ENCODE peak calls at places on chromosomes 4 and X, in nine cellular contexts. L is HL-60; N is cardiac muscle cell; K is NCI-H187 treated with DMSO at 0.1 percent for 48 hours; I is NCI-H345; C is activated CD4-positive, alpha-beta T cell treated with anti-CD3 and anti-CD28 coated beads for 1 hour; R is neural progenitor cell; M is occipital lobe; E is hypothalamus. A is an unnamed sample.

GRCh38 chr4:180100433-180101344 is 2142.5 kb upstream of the TENM3 start:
- DNase-seq in L (no peak), N (no peak), K (no peak), I (no peak), C (no peak), R (no peak), M (no peak), E (no peak), A (no peak)

GRCh38 chr4:116427666-116428065 is 657.7 kb downstream of the TRAM1L1 start:
- DNase-seq in L (no peak), N (no peak), K (no peak), I (no peak), C (no peak), R (no peak), M (no peak), E (no peak), A (no peak)

GRCh38 chr4:22670953-22671352 is 21.8 kb upstream of the GBA3 start:
- DNase-seq in L (no peak), N (peak; percentile 25), K (no peak), I (no peak), C (no peak), R (no peak), M (no peak), E (no peak), A (no peak)

GRCh38 chr4:8587469-8588195 is 4.9 kb upstream of the CPZ start:
- DNase-seq in L (no peak), N (no peak), K (no peak), I (no peak), C (no peak), R (no peak), M (no peak), E (no peak), A (no peak)

GRCh38 chr4:170127758-170128157 is 38.0 kb upstream of the AADAT start:
- DNase-seq in L (no peak), N (no peak), K (no peak), I (no peak), C (no peak), R (no peak), M (no peak), E (no peak), A (no peak)

GRCh38 chrX:13764765-13765164 is 30.2 kb downstream of the OFD1 start:
- DNase-seq in L (no peak), N (peak; percentile 51), K (no peak), I (no peak), C (no peak), R (peak; percentile 71), M (no peak), E (peak; percentile 8), A (no peak)

GRCh38 chr4:158710814-158711213 is 12.4 kb downstream of the PPID start:
- DNase-seq in L (no peak), N (no peak), K (no peak), I (no peak), C (no peak), R (no peak), M (no peak), E (no peak), A (no peak)

GRCh38 chr4:41339812-41340809 is 83.4 kb downstream of the UCHL1 start:
- DNase-seq in L (no peak), N (no peak), K (no peak), I (no peak), C (no peak), R (peak; percentile 60), M (peak; percentile 38), E (peak; percentile 19), A (no peak)

GRCh38 chr4:129428454-129428853 is 332.5 kb downstream of the C4orf33 start:
- DNase-seq in L (no peak), N (no peak), K (peak; percentile 87), I (peak; percentile 81), C (no peak), R (no peak), M (no peak), E (no peak), A (peak; percentile 53)

GRCh38 chr4:105092356-105092755 is 54.3 kb upstream of the TET2 start:
- DNase-seq in L (no peak), N (no peak), K (no peak), I (no peak), C (no peak), R (no peak), M (no peak), E (no peak), A (no peak)

GRCh38 chr4:1260418-1261106 is 11.6 kb upstream of the CTBP1 start:
- DNase-seq in L (no peak), N (no peak), K (no peak), I (no peak), C (no peak), R (no peak), M (no peak), E (no peak), A (no peak)

GRCh38 chr4:128155231-128155855 is 94.2 kb downstream of the LARP1B start:
- DNase-seq in L (no peak), N (no peak), K (no peak), I (no peak), C (no peak), R (no peak), M (no peak), E (no peak), A (no peak)

GRCh38 chrX:123171781-123172180 is 12.3 kb upstream of the GRIA3 start:
- DNase-seq in L (no peak), N (no peak), K (no peak), I (no peak), C (no peak), R (no peak), M (no peak), E (no peak), A (no peak)

GRCh38 chrX:139881130-139881529 is 51.7 kb downstream of the ATP11C start:
- DNase-seq in L (no peak), N (no peak), K (no peak), I (no peak), C (no peak), R (no peak), M (no peak), E (no peak), A (no peak)

GRCh38 chr4:6802626-6803025 is 20.1 kb downstream of the KIAA0232 start:
- DNase-seq in L (no peak), N (no peak), K (no peak), I (no peak), C (no peak), R (no peak), M (no peak), E (no peak), A (no peak)

GRCh38 chr4:187227907-187228699 is 504.4 kb upstream of the FAT1 start:
- DNase-seq in L (no peak), N (no peak), K (no peak), I (no peak), C (no peak), R (peak; percentile 16), M (no peak), E (no peak), A (no peak)

GRCh38 chr4:158670975-158671664 is 567 bp downstream of the C4orf46 start:
- DNase-seq in L (peak; percentile 16), N (peak; percentile 88), K (no peak), I (peak; percentile 83), C (peak; percentile 14), R (peak; percentile 92), M (peak; percentile 30), E (peak; percentile 42), A (no peak)

GRCh38 chr4:8285976-8286718 is 16.6 kb downstream of the HTRA3 start:
- DNase-seq in L (no peak), N (no peak), K (no peak), I (no peak), C (no peak), R (no peak), M (no peak), E (no peak), A (no peak)

GRCh38 chr4:175531405-175532091 is 280.5 kb downstream of the GPM6A start:
- DNase-seq in L (no peak), N (no peak), K (no peak), I (no peak), C (no peak), R (no peak), M (no peak), E (no peak), A (no peak)

GRCh38 chr4:123986268-123986798 is 589.7 kb downstream of the SPRY1 start:
- DNase-seq in L (no peak), N (no peak), K (no peak), I (no peak), C (no peak), R (no peak), M (no peak), E (no peak), A (no peak)

GRCh38 chr4:121950680-121951569 is 935 bp downstream of the TRPC3 start:
- DNase-seq in L (no peak), N (peak; percentile 63), K (no peak), I (peak; percentile 24), C (no peak), R (peak; percentile 39), M (no peak), E (no peak), A (no peak)

GRCh38 chr4:100875296-100876040 is 357.6 kb upstream of the EMCN start:
- DNase-seq in L (no peak), N (no peak), K (no peak), I (no peak), C (no peak), R (no peak), M (no peak), E (no peak), A (no peak)

GRCh38 chrX:42384956-42385355 is 393.0 kb downstream of the PPP1R2C start:
- DNase-seq in L (no peak), N (no peak), K (no peak), I (no peak), C (no peak), R (no peak), M (no peak), E (no peak), A (no peak)

GRCh38 chr4:73664470-73664869 is 44.2 kb upstream of the RASSF6 start:
- DNase-seq in L (no peak), N (no peak), K (no peak), I (no peak), C (no peak), R (no peak), M (no peak), E (no peak), A (no peak)

GRCh38 chr4:45442466-45442865 is 681.4 kb downstream of the GABRG1 start:
- DNase-seq in L (no peak), N (peak; percentile 51), K (no peak), I (no peak), C (no peak), R (peak; percentile 47), M (no peak), E (no peak), A (no peak)

GRCh38 chr4:95537967-95538485 is 10.7 kb downstream of the UNC5C start:
- DNase-seq in L (no peak), N (no peak), K (no peak), I (no peak), C (no peak), R (no peak), M (no peak), E (no peak), A (no peak)

GRCh38 chr4:89682808-89683207 is 154.2 kb downstream of the SNCA start:
- DNase-seq in L (no peak), N (no peak), K (no peak), I (no peak), C (no peak), R (peak; percentile 38), M (no peak), E (no peak), A (no peak)

GRCh38 chr4:184313058-184313709 is 95.5 kb upstream of the ENPP6 start:
- DNase-seq in L (no peak), N (no peak), K (no peak), I (no peak), C (no peak), R (no peak), M (no peak), E (no peak), A (no peak)

GRCh38 chr4:155497306-155497705 is 120.5 kb upstream of the MAP9 start:
- DNase-seq in L (no peak), N (no peak), K (no peak), I (no peak), C (no peak), R (no peak), M (no peak), E (no peak), A (no peak)

GRCh38 chrX:136780738-136781137 is at the start of gene ARHGEF6:
- DNase-seq in L (no peak), N (no peak), K (no peak), I (no peak), C (no peak), R (no peak), M (no peak), E (no peak), A (no peak)

GRCh38 chr4:48162162-48162561 is 28.1 kb upstream of the TXK start:
- DNase-seq in L (no peak), N (no peak), K (no peak), I (no peak), C (no peak), R (no peak), M (peak; percentile 2), E (no peak), A (no peak)